ENCODE peak calls at places on chromosomes 16 and 17, in six cellular contexts. E is thoracic aorta, W is IMR-90, Q is A549, S is GM23338, F is upper lobe of right lung. H is an unnamed sample.

GRCh38 chr16:9469512-9469911 is 378.1 kb downstream of the HAPSTR1 start:
- DNase-seq in E (no peak), W (no peak), Q (no peak), S (no peak), F (no peak), H (peak)

GRCh38 chr16:17440131-17440530 is 30.6 kb downstream of the XYLT1 start:
- DNase-seq in E (no peak), W (no peak), Q (no peak), S (no peak), F (no peak), H (no peak)

GRCh38 chr17:78375401-78376079 is 2.9 kb upstream of the PGS1 start:
- DNase-seq in E (no peak), W (peak), Q (no peak), S (no peak), F (peak), H (no peak)

GRCh38 chr16:84020353-84020752 is 22.2 kb downstream of the SLC38A8 start:
- DNase-seq in E (no peak), W (no peak), Q (no peak), S (no peak), F (no peak), H (no peak)

GRCh38 chr17:67068999-67069398 is 24.6 kb downstream of the CACNG1 start:
- DNase-seq in E (no peak), W (peak), Q (no peak), S (no peak), F (no peak), H (no peak)

GRCh38 chr16:71900336-71900735 is 5.0 kb downstream of the IST1 start:
- DNase-seq in E (no peak), W (no peak), Q (no peak), S (peak), F (no peak), H (no peak)

GRCh38 chr17:36183001-36183810 is 6.8 kb upstream of the TBC1D3B start:
- DNase-seq in E (no peak), W (peak), Q (peak), S (peak), F (peak), H (peak)

GRCh38 chr17:56141046-56141839 is 12.0 kb upstream of the ANKFN1 start:
- DNase-seq in E (no peak), W (peak), Q (no peak), S (no peak), F (no peak), H (no peak)

GRCh38 chr17:61139219-61139618 is 260.4 kb upstream of the TBX2 start:
- DNase-seq in E (no peak), W (peak), Q (no peak), S (no peak), F (no peak), H (no peak)

GRCh38 chr17:58007781-58008706 is 998 bp upstream of the SRSF1 start:
- DNase-seq in E (no peak), W (no peak), Q (no peak), S (peak), F (no peak), H (no peak)

GRCh38 chr17:11539637-11540036 is 58.6 kb upstream of the DNAH9 start:
- DNase-seq in E (no peak), W (no peak), Q (no peak), S (no peak), F (no peak), H (no peak)

GRCh38 chr16:51465026-51465425 is 314.0 kb upstream of the SALL1 start:
- DNase-seq in E (no peak), W (peak), Q (no peak), S (no peak), F (no peak), H (no peak)

GRCh38 chr16:81716478-81717210 is 62.4 kb upstream of the PLCG2 start:
- DNase-seq in E (no peak), W (no peak), Q (no peak), S (no peak), F (no peak), H (no peak)

GRCh38 chr16:28167221-28167620 is 44.5 kb downstream of the XPO6 start:
- DNase-seq in E (no peak), W (no peak), Q (no peak), S (no peak), F (no peak), H (no peak)

GRCh38 chr17:80673152-80673920 is 128.7 kb downstream of the RPTOR start:
- DNase-seq in E (no peak), W (peak), Q (no peak), S (no peak), F (no peak), H (no peak)

GRCh38 chr17:72183194-72183685 is 62.4 kb downstream of the SOX9 start:
- DNase-seq in E (no peak), W (no peak), Q (peak), S (no peak), F (no peak), H (no peak)

GRCh38 chr17:21676281-21677111 is 15.8 kb upstream of the KCNJ18 start:
- DNase-seq in E (no peak), W (no peak), Q (no peak), S (no peak), F (no peak), H (no peak)

GRCh38 chr16:10579965-10580918 is at the start of gene EMP2:
- DNase-seq in E (peak), W (peak), Q (peak), S (peak), F (peak), H (peak)

GRCh38 chr17:32527146-32527545 is 40.4 kb downstream of the CDK5R1 start:
- DNase-seq in E (no peak), W (no peak), Q (no peak), S (no peak), F (no peak), H (no peak)

GRCh38 chr17:79991924-79992656 is 43.6 kb downstream of the TBC1D16 start:
- DNase-seq in E (no peak), W (peak), Q (peak), S (peak), F (no peak), H (peak)

GRCh38 chr16:79571753-79572544 is 28.6 kb downstream of the MAF start:
- DNase-seq in E (no peak), W (no peak), Q (no peak), S (peak), F (no peak), H (no peak)

GRCh38 chr17:80180192-80180591 is 10.4 kb downstream of the CARD14 start:
- DNase-seq in E (no peak), W (no peak), Q (no peak), S (no peak), F (no peak), H (no peak)

GRCh38 chr16:67399218-67399733 is 6.0 kb upstream of the TPPP3 start:
- DNase-seq in E (no peak), W (no peak), Q (peak), S (peak), F (peak), H (peak)

GRCh38 chr16:64481497-64481896 is 640.4 kb downstream of the CDH11 start:
- DNase-seq in E (no peak), W (no peak), Q (no peak), S (no peak), F (no peak), H (no peak)

GRCh38 chr16:88739139-88739974 is 33.1 kb downstream of the CTU2 start:
- DNase-seq in E (no peak), W (no peak), Q (no peak), S (no peak), F (no peak), H (no peak)

GRCh38 chr16:31410082-31410481 is 16.9 kb downstream of the ITGAD start:
- DNase-seq in E (no peak), W (no peak), Q (no peak), S (no peak), F (no peak), H (no peak)

GRCh38 chr16:89619880-89620279 is 6.4 kb downstream of the DPEP1 start:
- DNase-seq in E (no peak), W (no peak), Q (no peak), S (no peak), F (no peak), H (no peak)

GRCh38 chr17:19943599-19943998 is 34.0 kb downstream of the AKAP10 start:
- DNase-seq in E (no peak), W (no peak), Q (no peak), S (no peak), F (no peak), H (no peak)

GRCh38 chr16:57348361-57348760 is 10.2 kb upstream of the CCL22 start:
- DNase-seq in E (no peak), W (no peak), Q (no peak), S (no peak), F (no peak), H (no peak)

GRCh38 chr16:55703003-55704001 is 47.5 kb downstream of the SLC6A2 start:
- DNase-seq in E (no peak), W (peak), Q (peak), S (peak), F (no peak), H (peak)

GRCh38 chr17:676060-676745 is 38.4 kb downstream of the VPS53 start:
- DNase-seq in E (no peak), W (peak), Q (no peak), S (no peak), F (no peak), H (no peak)

GRCh38 chr17:63447688-63448005 is 1.5 kb upstream of the CYB561 start:
- DNase-seq in E (no peak), W (no peak), Q (no peak), S (no peak), F (no peak), H (no peak)

GRCh38 chr16:23801387-23801786 is 34.4 kb upstream of the PRKCB start:
- DNase-seq in E (peak), W (peak), Q (peak), S (peak), F (peak), H (peak)

GRCh38 chr17:48479014-48479402 is 49.0 kb upstream of the SKAP1 start:
- DNase-seq in E (no peak), W (no peak), Q (no peak), S (no peak), F (no peak), H (no peak)

GRCh38 chr17:48483471-48484131 is 47.2 kb downstream of the HOXB1 start:
- DNase-seq in E (no peak), W (peak), Q (no peak), S (peak), F (no peak), H (peak)

GRCh38 chr17:48477235-48477634 is 47.2 kb upstream of the SKAP1 start:
- DNase-seq in E (no peak), W (no peak), Q (no peak), S (no peak), F (no peak), H (no peak)

GRCh38 chr17:48483004-48483403 is 47.8 kb downstream of the HOXB1 start:
- DNase-seq in E (no peak), W (no peak), Q (no peak), S (no peak), F (no peak), H (no peak)

DNA sequence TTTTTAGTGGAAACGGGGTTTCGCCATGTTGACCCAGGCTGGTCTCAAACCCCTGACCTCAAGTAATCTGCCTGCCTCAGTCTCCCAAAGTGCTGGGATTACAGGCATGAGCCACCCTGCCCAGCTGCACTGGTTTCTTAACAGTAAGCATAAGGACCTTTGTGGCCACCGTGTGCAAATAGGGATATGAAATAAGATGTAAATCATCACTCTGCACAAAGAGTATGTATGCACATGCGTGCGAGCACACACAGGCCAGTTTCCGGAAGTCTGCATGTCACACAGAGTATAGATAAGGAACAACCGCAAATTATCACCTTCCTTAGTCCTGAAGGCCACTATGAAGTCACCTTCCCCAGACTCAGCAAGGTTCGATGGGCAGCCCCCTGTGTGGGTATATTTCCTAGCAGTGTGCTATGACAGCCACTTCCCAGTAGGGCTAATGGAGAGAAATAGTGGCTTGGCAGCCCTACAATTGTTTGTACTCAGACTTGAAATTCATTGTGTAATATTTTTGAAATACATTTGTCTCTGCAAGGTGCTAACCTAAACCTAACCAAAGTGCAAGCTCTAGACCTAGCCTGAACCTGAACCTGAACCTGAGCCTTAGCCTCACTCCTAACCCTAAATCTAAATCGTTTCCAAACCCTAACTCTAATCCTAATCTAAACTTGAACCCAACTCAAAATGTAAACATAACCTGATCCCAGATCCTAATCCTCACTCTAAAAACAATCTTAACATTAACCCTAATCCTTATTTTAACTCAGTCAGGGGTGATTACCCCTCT is 48.4 kb upstream of the SKAP1 start:
- DNase-seq in E (no peak), W (no peak), Q (no peak), S (no peak), F (no peak), H (no peak)
- TF ChIP-seq CTCF in E (no peak), W (no peak), Q (no peak), S (peak), F (no peak), H (no peak)

GRCh38 chr17:14772776-14773175 is 471.9 kb downstream of the HS3ST3B1 start:
- DNase-seq in E (no peak), W (no peak), Q (no peak), S (no peak), F (no peak), H (no peak)
- TF ChIP-seq CTCF in E (no peak), W (no peak), Q (no peak), S (no peak), F (no peak), H (no peak)

GRCh38 chr17:46180895-46181279 is 12.3 kb downstream of the KANSL1 start:
- DNase-seq in E (no peak), W (no peak), Q (no peak), S (no peak), F (no peak), H (no peak)

GRCh38 chr17:46181940-46182339 is 11.3 kb downstream of the KANSL1 start:
- DNase-seq in E (no peak), W (no peak), Q (no peak), S (no peak), F (no peak), H (no peak)

GRCh38 chr17:46176975-46177374 is 16.3 kb downstream of the KANSL1 start:
- DNase-seq in E (no peak), W (no peak), Q (no peak), S (no peak), F (no peak), H (no peak)

GRCh38 chr17:46178550-46179198 is 14.6 kb downstream of the KANSL1 start:
- DNase-seq in E (no peak), W (peak), Q (no peak), S (no peak), F (no peak), H (no peak)

DNA sequence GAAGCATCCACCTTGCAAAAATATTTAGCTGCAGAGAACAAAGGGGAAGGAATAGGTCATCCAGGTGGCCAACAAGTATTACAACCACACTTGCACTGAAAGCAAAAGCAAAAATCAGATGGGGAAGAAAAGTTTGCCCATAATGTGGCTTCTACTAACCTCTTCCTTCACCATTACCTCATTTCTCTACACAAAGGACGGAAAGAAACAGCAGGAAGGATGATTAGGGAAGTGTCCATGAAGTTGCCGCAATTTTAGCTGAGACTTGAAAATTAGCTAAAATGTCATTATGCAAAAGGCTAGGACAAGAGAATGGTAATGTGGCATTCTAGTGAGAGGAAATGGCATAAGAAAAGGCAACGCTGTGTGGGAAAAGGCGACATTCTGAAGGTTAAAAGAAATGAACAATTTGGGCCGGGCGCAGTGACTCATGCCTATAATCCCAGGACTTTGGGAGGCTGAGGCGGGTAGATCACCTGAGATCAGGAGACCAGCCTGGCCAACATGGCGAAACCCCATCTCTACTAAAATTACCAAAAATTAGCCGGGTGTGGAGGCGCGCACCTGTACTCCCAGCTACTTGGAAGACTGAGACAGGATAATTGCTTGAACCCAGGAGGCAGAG is 13.7 kb downstream of the KANSL1 start:
- DNase-seq in E (no peak), W (no peak), Q (no peak), S (peak), F (no peak), H (no peak)
- TF ChIP-seq CTCF in E (no peak), W (no peak), Q (no peak), S (no peak), F (no peak), H (no peak)

GRCh38 chr17:2170023-2170422 is 115.1 kb downstream of the HIC1 start:
- DNase-seq in E (no peak), W (no peak), Q (no peak), S (peak), F (no peak), H (no peak)
- TF ChIP-seq CTCF in E (no peak), W (no peak), Q (peak), S (peak), F (peak), H (no peak)

GRCh38 chr16:63289834-63290460 is 1253.7 kb upstream of the CDH8 start:
- DNase-seq in E (no peak), W (no peak), Q (peak), S (peak), F (peak), H (peak)

GRCh38 chr16:63292036-63292435 is 1255.8 kb upstream of the CDH8 start:
- DNase-seq in E (no peak), W (no peak), Q (no peak), S (no peak), F (no peak), H (no peak)

DNA sequence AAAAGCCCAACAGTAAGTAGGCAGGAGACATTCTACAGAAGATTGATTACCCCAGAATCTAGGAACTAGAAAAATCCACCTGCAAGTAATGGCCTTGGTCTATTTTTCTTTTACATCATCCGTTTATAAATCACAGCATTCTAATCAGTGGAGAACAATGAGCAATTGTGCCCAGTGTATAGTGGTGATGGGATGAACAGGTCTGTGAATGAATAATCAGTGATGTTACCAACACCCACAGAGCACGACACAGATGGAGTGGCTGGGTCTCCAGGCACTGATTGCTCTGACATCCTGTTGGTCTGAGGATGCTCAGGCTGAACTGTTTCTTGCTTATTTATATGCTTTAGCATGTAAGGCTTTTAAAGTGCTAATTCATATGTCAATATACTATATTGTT is 1251.2 kb upstream of the CDH8 start:
- DNase-seq in E (no peak), W (no peak), Q (no peak), S (no peak), F (no peak), H (no peak)
- TF ChIP-seq CTCF in E (no peak), W (no peak), Q (no peak), S (no peak), F (no peak), H (no peak)

GRCh38 chr17:2423271-2423670 is 22.4 kb upstream of the MNT start:
- DNase-seq in E (no peak), W (no peak), Q (no peak), S (no peak), F (no peak), H (no peak)

GRCh38 chr17:2420131-2420530 is 19.3 kb upstream of the MNT start:
- DNase-seq in E (no peak), W (no peak), Q (no peak), S (no peak), F (peak), H (no peak)

GRCh38 chr17:2418572-2418971 is 17.7 kb upstream of the MNT start:
- DNase-seq in E (no peak), W (peak), Q (no peak), S (no peak), F (peak), H (no peak)

GRCh38 chr17:2419526-2419925 is 18.7 kb upstream of the MNT start:
- DNase-seq in E (no peak), W (no peak), Q (no peak), S (no peak), F (peak), H (no peak)

GRCh38 chr17:2421315-2422147 is 20.7 kb upstream of the MNT start:
- DNase-seq in E (no peak), W (peak), Q (no peak), S (peak), F (no peak), H (no peak)
- TF ChIP-seq CTCF in E (no peak), W (peak), Q (no peak), S (peak), F (no peak), H (no peak)

DNA sequence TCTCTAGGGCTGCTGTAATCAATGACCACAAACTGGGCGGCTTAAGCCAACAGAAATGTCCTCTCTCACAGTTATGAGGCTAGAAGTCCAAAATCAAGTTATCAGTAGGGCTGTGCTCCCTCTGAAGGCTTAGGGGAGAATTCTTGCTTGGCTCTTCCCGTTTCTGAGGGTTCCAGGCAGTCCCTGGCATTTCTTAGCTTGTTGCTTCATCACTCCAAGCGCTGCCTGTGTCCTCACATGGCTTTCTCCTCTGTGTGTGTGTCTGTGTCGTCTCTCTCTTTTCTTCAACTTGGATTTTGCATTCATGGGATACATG is 13.7 kb upstream of the CDC42EP4 start:
- DNase-seq in E (no peak), W (peak), Q (no peak), S (peak), F (no peak), H (no peak)
- TF ChIP-seq CTCF in E (no peak), W (no peak), Q (no peak), S (no peak), F (peak), H (no peak)

DNA sequence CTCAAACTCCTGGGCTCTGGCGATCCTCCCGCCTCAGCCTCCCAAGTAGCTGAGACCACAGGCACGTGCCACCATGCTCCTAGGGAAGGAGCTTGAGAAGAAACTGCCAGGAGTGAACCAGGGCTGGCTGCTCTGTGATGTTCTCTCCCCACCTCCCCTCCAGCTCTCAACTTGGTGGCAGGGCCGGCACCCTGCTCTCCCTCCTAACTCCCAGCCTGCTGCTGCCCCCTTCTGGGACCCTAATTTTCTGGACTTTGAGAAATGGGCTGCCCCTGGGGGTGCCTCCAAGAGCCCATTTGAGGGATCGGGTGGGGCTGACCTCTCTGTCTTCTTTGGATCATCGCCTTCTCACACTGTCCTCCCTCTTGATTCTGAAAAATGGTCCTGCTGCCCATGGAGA is 14.9 kb upstream of the STAT3 start:
- DNase-seq in E (no peak), W (no peak), Q (no peak), S (peak), F (no peak), H (peak)
- TF ChIP-seq CTCF in E (no peak), W (peak), Q (peak), S (peak), F (peak), H (peak)